ENCODE peak calls at places on chromosomes 11 and 22, in eight cellular contexts. R, P, V, L, N, K, U and W are unnamed samples. For H3K4me1 and H3K9me3, the result is how much of the 10 kb centered on the place peaks cover.

GRCh38 chr11:85750646-85751045 is 60.3 kb downstream of the SYTL2 start:
- DNase-seq in R (no peak), P (no peak), V (no peak), L (no peak), N (no peak), K (no peak), U (no peak), W (no peak)

GRCh38 chr11:96259053-96259837 is 83.8 kb downstream of the MAML2 start:
- DNase-seq in R (peak), P (no peak), V (no peak), L (no peak), N (peak), K (no peak), U (no peak), W (peak)

GRCh38 chr11:34332524-34332923 is 25.3 kb downstream of the ABTB2 start:
- DNase-seq in R (no peak), P (no peak), V (no peak), L (no peak), N (no peak), K (no peak), U (no peak), W (no peak)

GRCh38 chr11:63906585-63906984 is 10.4 kb downstream of the RCOR2 start:
- DNase-seq in R (no peak), P (no peak), V (no peak), L (no peak), N (no peak), K (no peak), U (no peak), W (peak)

GRCh38 chr11:20913113-20913512 is 243.7 kb downstream of the NELL1 start:
- DNase-seq in R (no peak), P (no peak), V (no peak), L (no peak), N (no peak), K (peak), U (no peak), W (no peak)

GRCh38 chr11:27679136-27680015 is 20.9 kb downstream of the BDNF start:
- DNase-seq in R (no peak), P (no peak), V (no peak), L (no peak), N (no peak), K (no peak), U (no peak), W (no peak)

GRCh38 chr11:100612766-100613165 is 74.3 kb upstream of the ARHGAP42 start:
- DNase-seq in R (no peak), P (no peak), V (no peak), L (no peak), N (no peak), K (no peak), U (no peak), W (no peak)

GRCh38 chr11:19460718-19461405 is 220.1 kb upstream of the E2F8 start:
- DNase-seq in R (no peak), P (peak), V (no peak), L (no peak), N (no peak), K (no peak), U (no peak), W (no peak)

GRCh38 chr22:25051073-25051472 is 98.6 kb downstream of the KIAA1671 start:
- DNase-seq in R (no peak), P (no peak), V (no peak), L (no peak), N (no peak), K (no peak), U (no peak), W (no peak)

GRCh38 chr22:42399315-42400271 is 32.6 kb downstream of the NFAM1 start:
- DNase-seq in R (peak), P (peak), V (no peak), L (peak), N (peak), K (peak), U (no peak), W (peak)

GRCh38 chr22:27842236-27842993 is 40.9 kb upstream of the MN1 start:
- DNase-seq in R (peak), P (no peak), V (no peak), L (no peak), N (no peak), K (no peak), U (no peak), W (no peak)

GRCh38 chr11:128021304-128022006 is 565.9 kb downstream of the ETS1 start:
- DNase-seq in R (no peak), P (no peak), V (no peak), L (no peak), N (peak), K (no peak), U (no peak), W (peak)

GRCh38 chr22:41940853-41941765 is 5.8 kb downstream of the CENPM start:
- DNase-seq in R (peak), P (peak), V (peak), L (peak), N (peak), K (peak), U (peak), W (peak)

GRCh38 chr11:65489061-65489705 is 9.7 kb upstream of the MALAT1 start:
- DNase-seq in R (peak), P (peak), V (no peak), L (peak), N (peak), K (no peak), U (peak), W (peak)

GRCh38 chr11:76188873-76189272 is 17.4 kb downstream of the WNT11 start:
- DNase-seq in R (no peak), P (no peak), V (no peak), L (no peak), N (no peak), K (no peak), U (no peak), W (no peak)

GRCh38 chr11:13434247-13435205 is 28.5 kb downstream of the BTBD10 start:
- DNase-seq in R (peak), P (no peak), V (no peak), L (no peak), N (peak), K (peak), U (no peak), W (no peak)

GRCh38 chr22:39520874-39521857 is 804 bp downstream of the ATF4 start:
- DNase-seq in R (peak), P (peak), V (peak), L (peak), N (peak), K (no peak), U (peak), W (peak)

GRCh38 chr11:110196241-110196754 is 100.1 kb downstream of the RDX start:
- DNase-seq in R (peak), P (no peak), V (no peak), L (no peak), N (peak), K (no peak), U (no peak), W (peak)

GRCh38 chr11:84247931-84248330 is 961.8 kb upstream of the CCDC90B start:
- DNase-seq in R (no peak), P (no peak), V (no peak), L (no peak), N (peak), K (peak), U (no peak), W (no peak)

GRCh38 chr22:46007848-46008261 is 30.9 kb upstream of the WNT7B start:
- DNase-seq in R (peak), P (peak), V (peak), L (peak), N (peak), K (no peak), U (peak), W (peak)

GRCh38 chr11:55726715-55727324 is 46.4 kb upstream of the OR5D13 start:
- DNase-seq in R (no peak), P (no peak), V (no peak), L (no peak), N (no peak), K (no peak), U (no peak), W (no peak)

GRCh38 chr11:125343732-125344131 is 152.3 kb downstream of the FEZ1 start:
- DNase-seq in R (peak), P (peak), V (no peak), L (no peak), N (peak), K (no peak), U (no peak), W (peak)

GRCh38 chr11:927871-928270 is 2.2 kb downstream of the AP2A2 start:
- DNase-seq in R (no peak), P (no peak), V (no peak), L (no peak), N (no peak), K (peak), U (peak), W (no peak)

GRCh38 chr11:19419021-19419750 is 178.4 kb upstream of the E2F8 start:
- DNase-seq in R (peak), P (peak), V (no peak), L (no peak), N (peak), K (no peak), U (no peak), W (no peak)

GRCh38 chr11:104467414-104467813 is 303.5 kb upstream of the PDGFD start:
- DNase-seq in R (no peak), P (no peak), V (no peak), L (no peak), N (peak), K (no peak), U (no peak), W (no peak)

GRCh38 chr22:31544481-31545480 is 48.4 kb downstream of the SFI1 start:
- DNase-seq in R (no peak), P (peak), V (no peak), L (no peak), N (no peak), K (no peak), U (no peak), W (no peak)

GRCh38 chr22:26770624-26771023 is 113.2 kb downstream of the MIAT start:
- DNase-seq in R (peak), P (no peak), V (no peak), L (no peak), N (peak), K (no peak), U (no peak), W (no peak)

GRCh38 chr11:71186861-71187260 is 65.5 kb downstream of the SHANK2 start:
- DNase-seq in R (no peak), P (no peak), V (no peak), L (no peak), N (no peak), K (no peak), U (no peak), W (no peak)

GRCh38 chr11:67266424-67267187 is at the start of gene GRK2:
- DNase-seq in R (no peak), P (peak), V (peak), L (peak), N (no peak), K (no peak), U (peak), W (peak)

GRCh38 chr22:26785942-26786341 is 128.6 kb downstream of the MIAT start:
- DNase-seq in R (no peak), P (no peak), V (no peak), L (no peak), N (no peak), K (no peak), U (no peak), W (no peak)

GRCh38 chr11:34318111-34319037 is 39.4 kb downstream of the ABTB2 start:
- DNase-seq in R (peak), P (no peak), V (no peak), L (peak), N (peak), K (no peak), U (no peak), W (peak)

GRCh38 chr22:30867746-30868662 is 100.6 kb downstream of the MORC2 start:
- DNase-seq in R (no peak), P (no peak), V (peak), L (peak), N (no peak), K (no peak), U (peak), W (peak)

GRCh38 chr11:60950933-60951610 is 904 bp downstream of the SLC15A3 start:
- DNase-seq in R (peak), P (peak), V (peak), L (peak), N (no peak), K (no peak), U (no peak), W (peak)

GRCh38 chr11:35798423-35798822 is 135.8 kb downstream of the TRIM44 start:
- DNase-seq in R (peak), P (no peak), V (no peak), L (no peak), N (no peak), K (no peak), U (no peak), W (no peak)

GRCh38 chr11:65454311-65454695 is 31.7 kb downstream of the NEAT1 start:
- DNase-seq in R (peak), P (no peak), V (no peak), L (peak), N (peak), K (no peak), U (no peak), W (no peak)

GRCh38 chr11:110734790-110735189 is 22.6 kb upstream of the ARHGAP20 start:
- DNase-seq in R (no peak), P (no peak), V (no peak), L (no peak), N (no peak), K (no peak), U (no peak), W (no peak)

GRCh38 chr22:37193629-37194191 is 5.7 kb upstream of the C1QTNF6 start:
- DNase-seq in R (peak), P (no peak), V (no peak), L (peak), N (no peak), K (peak), U (no peak), W (no peak)

GRCh38 chr22:37195921-37196320 is 7.9 kb upstream of the C1QTNF6 start:
- DNase-seq in R (no peak), P (no peak), V (peak), L (peak), N (no peak), K (no peak), U (no peak), W (no peak)

GRCh38 chr22:37192741-37193140 is 4.7 kb upstream of the C1QTNF6 start:
- DNase-seq in R (no peak), P (no peak), V (no peak), L (no peak), N (no peak), K (no peak), U (no peak), W (no peak)

GRCh38 chr22:37196539-37197450 is 8.7 kb upstream of the C1QTNF6 start:
- DNase-seq in R (peak), P (peak), V (peak), L (peak), N (peak), K (no peak), U (peak), W (peak)

GRCh38 chr22:37194750-37195149 is 6.7 kb upstream of the C1QTNF6 start:
- DNase-seq in R (no peak), P (no peak), V (no peak), L (peak), N (no peak), K (no peak), U (no peak), W (no peak)
- H3K4me1 ChIP-seq in R (under half), P (under half), V (under half), L (under half), N (under half), K (under half), U (under half), W (under half)

GRCh38 chr11:59556883-59557205 is 45.5 kb downstream of the OR4D9 start:
- DNase-seq in R (peak), P (no peak), V (no peak), L (no peak), N (no peak), K (peak), U (no peak), W (no peak)
- H3K4me3 ChIP-seq in R (no peak), P (no peak), V (peak), L (no peak), N (peak), K (peak), U (no peak), W (no peak)

GRCh38 chr22:48894064-48894671 is 933.5 kb downstream of the BRD1 start:
- DNase-seq in R (no peak), P (no peak), V (peak), L (no peak), N (no peak), K (no peak), U (peak), W (no peak)
- H3K9me3 ChIP-seq in R (under half), P (under half), V (under half), L (under half), N (under half), K (under half), U (under half), W (under half)

GRCh38 chr11:116808262-116809175 is 14.6 kb downstream of the APOA4 start:
- DNase-seq in R (no peak), P (no peak), V (peak), L (peak), N (no peak), K (no peak), U (no peak), W (no peak)
- H3K4me1 ChIP-seq in R (under half), P (under half), V (under half), L (under half), N (under half), K (under half), U (under half), W (under half)

GRCh38 chr22:17198188-17199130 is 20.8 kb downstream of the ADA2 start:
- DNase-seq in R (peak), P (peak), V (no peak), L (no peak), N (peak), K (peak), U (peak), W (peak)
- H3K4me3 ChIP-seq in R (peak), P (peak), V (peak), L (no peak), N (peak), K (peak), U (peak), W (peak)

GRCh38 chr22:47331750-47332149 is 569.3 kb downstream of the TBC1D22A start:
- DNase-seq in R (no peak), P (no peak), V (peak), L (no peak), N (no peak), K (no peak), U (no peak), W (no peak)
- H3K9me3 ChIP-seq in R (under half), P (under half), V (under half), L (under half), N (under half), K (under half), U (under half), W (under half)